ENCODE peak calls at places on chromosomes 16 and 17, in nine cellular contexts. L, C, W, K, V, T, A, D and M are unnamed samples.
A peak's percentile ranks its signal among the peaks of the same experiment; 100 is the strongest.

GRCh38 chr17:61054430-61054829 is 345.2 kb upstream of the TBX2 start:
- DNase-seq in V (no peak), L (no peak), A (no peak), C (no peak), W (no peak), K (no peak), D (no peak), T (peak; percentile 29), M (no peak)

GRCh38 chr16:85225721-85226120 is 113.4 kb upstream of the CIBAR2 start:
- DNase-seq in V (no peak), W (no peak), T (no peak), K (no peak), D (no peak), L (no peak), A (no peak), C (no peak), M (no peak)

GRCh38 chr16:29007865-29008593 is 23.2 kb downstream of the LAT start:
- DNase-seq in V (no peak), K (no peak), L (no peak), T (peak; percentile 86), D (no peak), C (no peak), W (no peak), A (no peak), M (no peak)

GRCh38 chr16:82643136-82643535 is 16.4 kb downstream of the CDH13 start:
- DNase-seq in W (no peak), D (no peak), K (no peak), L (no peak), A (no peak), C (no peak), T (no peak), V (peak; percentile 46), M (no peak)

GRCh38 chr17:40646791-40647548 is 648 bp downstream of the SMARCE1 start:
- DNase-seq in V (peak; percentile 51), T (peak; percentile 71), C (no peak), A (peak; percentile 28), K (peak; percentile 73), D (peak; percentile 83), L (peak; percentile 49), W (no peak), M (peak; percentile 43)

GRCh38 chr16:75621170-75621477 is 2.0 kb downstream of the ADAT1 start:
- DNase-seq in A (no peak), K (peak; percentile 64), D (peak; percentile 56), C (peak; percentile 56), T (peak; percentile 72), V (peak; percentile 9), W (no peak), L (peak; percentile 51), M (peak; percentile 58)

GRCh38 chr17:76077582-76078110 is 1.3 kb upstream of the ZACN start:
- DNase-seq in V (no peak), A (no peak), D (no peak), T (no peak), W (no peak), L (peak; percentile 20), K (peak; percentile 39), C (peak; percentile 80), M (no peak)

GRCh38 chr16:84699147-84699711 is 571 bp upstream of the USP10 start:
- DNase-seq in T (peak; percentile 43), W (no peak), L (no peak), A (no peak), V (no peak), D (peak; percentile 60), K (no peak), C (no peak), M (no peak)

GRCh38 chr17:78329263-78330059 is 30.4 kb downstream of the SOCS3 start:
- DNase-seq in T (peak; percentile 92), C (peak; percentile 41), W (peak; percentile 81), D (no peak), L (no peak), A (peak; percentile 76), V (no peak), K (no peak), M (no peak)

GRCh38 chr17:49439673-49440571 is 25.2 kb upstream of the PHB1 start:
- DNase-seq in L (no peak), D (no peak), K (no peak), T (peak; percentile 29), A (no peak), V (no peak), W (no peak), C (no peak), M (no peak)

GRCh38 chr17:34565715-34566114 is 13.7 kb upstream of the TMEM132E start:
- DNase-seq in K (no peak), D (no peak), A (no peak), L (no peak), V (no peak), W (no peak), T (no peak), C (no peak), M (no peak)

GRCh38 chr17:78377858-78378224 is 608 bp upstream of the PGS1 start:
- DNase-seq in V (no peak), W (no peak), L (no peak), A (no peak), K (no peak), D (no peak), C (no peak), T (no peak), M (peak; percentile 17)

GRCh38 chr17:75843577-75844529 is at the start of gene UNC13D:
- DNase-seq in W (no peak), D (peak; percentile 80), C (peak; percentile 94), V (no peak), A (no peak), T (no peak), K (peak; percentile 57), L (no peak), M (no peak)

GRCh38 chr16:22789281-22789945 is 24.5 kb upstream of the HS3ST2 start:
- DNase-seq in W (peak; percentile 29), L (no peak), K (no peak), D (no peak), A (no peak), C (no peak), T (peak; percentile 43), V (no peak), M (no peak)

GRCh38 chr17:15432807-15433547 is 34.4 kb downstream of the CDRT4 start:
- DNase-seq in L (no peak), T (peak; percentile 56), A (no peak), V (no peak), D (no peak), W (no peak), K (no peak), C (no peak), M (peak; percentile 79)

GRCh38 chr17:17774009-17774881 is 62.5 kb downstream of the SREBF1 start:
- DNase-seq in A (no peak), C (no peak), L (peak; percentile 55), T (peak; percentile 62), W (no peak), V (no peak), D (peak; percentile 68), K (no peak), M (peak; percentile 63)

GRCh38 chr16:78639775-78640174 is 540.3 kb downstream of the WWOX start:
- DNase-seq in C (no peak), K (no peak), T (no peak), L (no peak), D (no peak), W (no peak), V (peak; percentile 70), A (no peak), M (no peak)

GRCh38 chr17:20234266-20234665 is 225.1 kb downstream of the SPECC1 start:
- DNase-seq in D (no peak), T (no peak), V (no peak), L (no peak), W (no peak), C (no peak), K (no peak), A (no peak), M (no peak)

DNA sequence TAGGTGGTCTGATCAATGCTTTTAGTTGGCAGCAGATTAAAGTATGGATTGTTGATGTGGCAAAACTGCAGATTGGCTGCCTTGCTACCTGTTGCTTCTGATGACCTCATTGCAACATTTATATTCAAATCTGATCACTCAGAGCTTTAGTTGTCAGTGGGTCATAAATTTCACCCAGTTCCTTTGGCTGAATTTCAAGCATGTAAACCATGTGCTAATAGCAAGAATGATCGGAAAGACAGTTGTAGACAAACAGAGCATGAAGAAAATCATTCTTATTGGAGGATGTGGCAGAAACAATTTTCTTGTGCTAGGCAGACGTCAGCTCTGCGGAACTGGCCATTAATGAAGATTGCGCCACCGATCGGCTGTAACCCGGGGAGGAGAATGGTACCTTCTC is 346.6 kb upstream of the EEF2KMT start:
- DNase-seq in D (no peak), T (no peak), W (no peak), C (no peak), V (no peak), A (no peak), K (no peak), L (no peak), M (no peak)
- H3K4me3 ChIP-seq in D (no peak overlapping the region), T (no peak overlapping the region), W (no peak overlapping the region), C (no peak overlapping the region), V (no peak overlapping the region), A (no peak overlapping the region), K (no peak overlapping the region), L (no peak overlapping the region), M (no peak overlapping the region)

GRCh38 chr17:72366626-72367025 is 245.8 kb downstream of the SOX9 start:
- DNase-seq in C (no peak), A (no peak), W (no peak), D (no peak), K (no peak), V (no peak), L (no peak), T (no peak), M (no peak)
- H3K9me2 ChIP-seq in C (no peaks in the 10 kb centered on the region), A (no peaks in the 10 kb centered on the region), W (no peaks in the 10 kb centered on the region), D (no peaks in the 10 kb centered on the region), K (no peaks in the 10 kb centered on the region), V (no peaks in the 10 kb centered on the region), L (no peaks in the 10 kb centered on the region), T (no peaks in the 10 kb centered on the region), M (no peaks in the 10 kb centered on the region)

GRCh38 chr16:4944333-4945281 is 7.7 kb upstream of the PPL start:
- DNase-seq in T (peak; percentile 97), D (no peak), C (peak; percentile 64), L (peak; percentile 66), K (no peak), A (peak; percentile 84), W (peak; percentile 100), V (no peak), M (peak; percentile 97)
- H3K4me3 ChIP-seq in T (peak overlapping the region; percentile 18), D (no peak overlapping the region), C (peak overlapping the region; percentile 19), L (no peak overlapping the region), K (no peak overlapping the region), A (peak overlapping the region; percentile 41), W (peak overlapping the region; percentile 23), V (no peak overlapping the region), M (no peak overlapping the region)

GRCh38 chr16:48617104-48617503 is 7.1 kb upstream of the N4BP1 start:
- DNase-seq in W (no peak), V (no peak), D (no peak), K (no peak), C (no peak), T (no peak), A (no peak), L (no peak), M (no peak)

GRCh38 chr16:48614759-48615158 is 4.8 kb upstream of the N4BP1 start:
- DNase-seq in V (no peak), K (no peak), T (no peak), L (no peak), D (no peak), W (no peak), A (no peak), C (no peak), M (no peak)

GRCh38 chr16:48619547-48619946 is 9.6 kb upstream of the N4BP1 start:
- DNase-seq in V (no peak), K (no peak), L (no peak), W (no peak), A (no peak), T (no peak), C (no peak), D (no peak), M (no peak)

GRCh38 chr16:48617711-48618148 is 7.8 kb upstream of the N4BP1 start:
- DNase-seq in V (no peak), K (no peak), W (no peak), D (no peak), T (peak; percentile 78), A (no peak), L (no peak), C (no peak), M (no peak)

GRCh38 chr16:48616571-48616970 is 6.6 kb upstream of the N4BP1 start:
- DNase-seq in L (no peak), A (no peak), C (no peak), T (no peak), V (no peak), W (no peak), K (no peak), D (no peak), M (no peak)
- H3K9me2 ChIP-seq in L (no peaks in the 10 kb centered on the region), A (no peaks in the 10 kb centered on the region), C (no peaks in the 10 kb centered on the region), T (no peaks in the 10 kb centered on the region), V (no peaks in the 10 kb centered on the region), W (no peaks in the 10 kb centered on the region), K (no peaks in the 10 kb centered on the region), D (no peaks in the 10 kb centered on the region), M (no peaks in the 10 kb centered on the region)